ENCODE peak calls at places on chromosomes 16 and 17, in five cellular contexts. V, J, O, Y and T are unnamed samples.

GRCh38 chr16:65667013-65667578 is 545.2 kb upstream of the CDH11 start:
- DNase-seq in V (no peak), J (peak; percentile 45), O (no peak), Y (no peak), T (no peak)

GRCh38 chr17:63537001-63537400 is 13.3 kb upstream of the DCAF7 start:
- DNase-seq in V (no peak), J (no peak), O (no peak), Y (no peak), T (no peak)

GRCh38 chr16:51268237-51268636 is 117.2 kb upstream of the SALL1 start:
- DNase-seq in V (no peak), J (no peak), O (no peak), Y (no peak), T (no peak)

GRCh38 chr17:66210208-66210574 is 18.3 kb upstream of the CEP112 start:
- DNase-seq in V (no peak), J (no peak), O (no peak), Y (no peak), T (no peak)

GRCh38 chr16:24037335-24037734 is 201.6 kb downstream of the PRKCB start:
- DNase-seq in V (no peak), J (no peak), O (no peak), Y (no peak), T (no peak)

GRCh38 chr16:12613131-12613991 is 190.3 kb downstream of the CPPED1 start:
- DNase-seq in V (no peak), J (peak; percentile 58), O (peak; percentile 11), Y (no peak), T (no peak)

GRCh38 chr16:12153662-12154061 is 177.1 kb downstream of the SNX29 start:
- DNase-seq in V (no peak), J (no peak), O (no peak), Y (no peak), T (no peak)

GRCh38 chr16:58499615-58500328 is at the start of gene NDRG4:
- DNase-seq in V (no peak), J (peak; percentile 79), O (peak; percentile 77), Y (peak; percentile 61), T (peak; percentile 32)

GRCh38 chr16:72404299-72404698 is 232.3 kb upstream of the PMFBP1 start:
- DNase-seq in V (no peak), J (peak; percentile 19), O (peak; percentile 15), Y (no peak), T (no peak)

GRCh38 chr16:2822158-2822495 is 5.1 kb downstream of the PRSS21 start:
- DNase-seq in V (no peak), J (no peak), O (no peak), Y (no peak), T (no peak)

GRCh38 chr16:68069511-68070248 is 15.5 kb upstream of the NFATC3 start:
- DNase-seq in V (no peak), J (no peak), O (no peak), Y (no peak), T (no peak)

GRCh38 chr17:42163113-42163512 is 8.3 kb upstream of the RAB5C start:
- DNase-seq in V (no peak), J (no peak), O (no peak), Y (no peak), T (no peak)

GRCh38 chr17:2704031-2704889 is 7.3 kb downstream of the CLUH start:
- DNase-seq in V (no peak), J (no peak), O (no peak), Y (no peak), T (no peak)

GRCh38 chr16:11356573-11357331 is 11.5 kb downstream of the RMI2 start:
- DNase-seq in V (peak; percentile 31), J (peak; percentile 51), O (no peak), Y (peak; percentile 41), T (no peak)